ENCODE peak calls at places on chromosomes 2 and 18, in four cellular contexts. E is dorsolateral prefrontal cortex, T is neural progenitor cell, K is prostate gland. L is an unnamed sample.

GRCh38 chr2:170456914-170457313 is 258.2 kb upstream of the SP5 start:
- DNase-seq in E (no peak), T (no peak), K (no peak), L (no peak)

GRCh38 chr18:55858661-55859111 is 270.7 kb upstream of the TCF4 start:
- DNase-seq in E (no peak), T (no peak), K (no peak), L (no peak)

GRCh38 chr2:82992948-82993347 is 1466.1 kb downstream of the SUCLG1 start:
- DNase-seq in E (no peak), T (no peak), K (no peak), L (no peak)

GRCh38 chr2:50769416-50769815 is 262.5 kb downstream of the NRXN1 start:
- DNase-seq in E (peak; percentile 41), T (peak; percentile 31), K (no peak), L (no peak)

GRCh38 chr2:104444840-104445239 is 409.1 kb upstream of the POU3F3 start:
- DNase-seq in E (no peak), T (no peak), K (no peak), L (no peak)

GRCh38 chr2:179285060-179285459 is 20.4 kb upstream of the SESTD1 start:
- DNase-seq in E (no peak), T (no peak), K (no peak), L (no peak)

GRCh38 chr2:119440873-119441272 is 9.2 kb downstream of the TMEM37 start:
- DNase-seq in E (no peak), T (no peak), K (no peak), L (no peak)

GRCh38 chr2:223797811-223798721 is 39.3 kb downstream of the AP1S3 start:
- DNase-seq in E (no peak), T (peak; percentile 39), K (no peak), L (no peak)

GRCh38 chr2:234973008-234973407 is 21.2 kb downstream of the SH3BP4 start:
- DNase-seq in E (no peak), T (no peak), K (no peak), L (no peak)

GRCh38 chr2:174180837-174181236 is 67.5 kb downstream of the OLA1 start:
- DNase-seq in E (no peak), T (no peak), K (no peak), L (no peak)

GRCh38 chr2:174183076-174183475 is 65.3 kb downstream of the OLA1 start:
- DNase-seq in E (no peak), T (no peak), K (no peak), L (no peak)

GRCh38 chr2:174181368-174181767 is 67.0 kb downstream of the OLA1 start:
- DNase-seq in E (no peak), T (no peak), K (no peak), L (no peak)

GRCh38 chr2:174176898-174177297 is 71.4 kb downstream of the OLA1 start:
- DNase-seq in E (no peak), T (no peak), K (no peak), L (no peak)

GRCh38 chr2:174180165-174180724 is 68.1 kb downstream of the OLA1 start:
- DNase-seq in E (no peak), T (peak; percentile 31), K (no peak), L (no peak)
- TF ChIP-seq CTCF in E (no peak), T (peak; percentile 33), K (no peak), L (peak; percentile 21)

GRCh38 chr18:57771183-57771582 is 31.9 kb downstream of the ATP8B1 start:
- DNase-seq in E (no peak), T (no peak), K (peak; percentile 56), L (no peak)
- TF ChIP-seq CTCF in E (no peak), T (no peak), K (no peak), L (no peak)

GRCh38 chr2:239136762-239137161 is 264.1 kb downstream of the HDAC4 start:
- DNase-seq in E (no peak), T (no peak), K (no peak), L (no peak)
- TF ChIP-seq CTCF in E (no peak), T (no peak), K (no peak), L (no peak)

DNA sequence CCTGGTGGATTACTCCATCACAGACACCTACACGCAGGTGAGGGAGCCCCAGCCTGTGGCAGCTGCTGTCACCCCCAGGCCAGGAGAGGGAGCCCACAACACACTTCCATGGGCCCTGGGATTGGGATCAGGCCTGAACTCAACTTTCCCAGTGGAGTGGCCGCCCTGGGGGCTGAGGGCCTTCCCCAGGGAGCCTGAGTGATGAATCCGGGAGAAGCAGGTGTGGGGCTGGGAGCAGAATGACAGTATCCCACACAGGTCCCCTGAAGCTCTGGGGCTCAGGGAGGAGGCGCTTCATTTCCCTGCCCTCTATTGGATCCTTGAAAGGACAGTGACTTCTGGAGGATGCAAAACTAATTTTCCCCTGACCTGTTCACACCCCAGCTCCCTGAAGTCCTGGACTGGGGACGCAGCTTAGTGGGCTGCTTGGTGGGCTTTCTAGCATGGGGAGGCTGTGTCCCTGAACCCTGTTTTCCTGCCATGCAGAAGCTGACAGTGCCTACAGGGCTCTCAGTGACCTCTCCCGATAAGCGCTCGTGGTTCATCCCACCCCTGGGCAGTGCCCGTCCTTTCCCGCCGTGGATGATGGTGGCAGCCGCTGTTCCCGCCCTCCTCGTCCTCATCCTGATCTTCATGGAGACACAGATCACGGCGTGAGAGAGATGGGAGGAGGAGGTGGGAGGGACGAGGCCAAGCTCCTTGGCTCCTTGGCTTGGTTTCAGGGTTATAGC is 11.0 kb downstream of the SLC4A3 start:
- DNase-seq in E (no peak), T (peak; percentile 32), K (no peak), L (no peak)
- TF ChIP-seq CTCF in E (no peak), T (peak; percentile 38), K (no peak), L (no peak)

GRCh38 chr2:212893216-212893615 is 258.2 kb downstream of the IKZF2 start:
- DNase-seq in E (no peak), T (peak; percentile 78), K (no peak), L (no peak)
- TF ChIP-seq CTCF in E (no peak), T (no peak), K (no peak), L (no peak)

DNA sequence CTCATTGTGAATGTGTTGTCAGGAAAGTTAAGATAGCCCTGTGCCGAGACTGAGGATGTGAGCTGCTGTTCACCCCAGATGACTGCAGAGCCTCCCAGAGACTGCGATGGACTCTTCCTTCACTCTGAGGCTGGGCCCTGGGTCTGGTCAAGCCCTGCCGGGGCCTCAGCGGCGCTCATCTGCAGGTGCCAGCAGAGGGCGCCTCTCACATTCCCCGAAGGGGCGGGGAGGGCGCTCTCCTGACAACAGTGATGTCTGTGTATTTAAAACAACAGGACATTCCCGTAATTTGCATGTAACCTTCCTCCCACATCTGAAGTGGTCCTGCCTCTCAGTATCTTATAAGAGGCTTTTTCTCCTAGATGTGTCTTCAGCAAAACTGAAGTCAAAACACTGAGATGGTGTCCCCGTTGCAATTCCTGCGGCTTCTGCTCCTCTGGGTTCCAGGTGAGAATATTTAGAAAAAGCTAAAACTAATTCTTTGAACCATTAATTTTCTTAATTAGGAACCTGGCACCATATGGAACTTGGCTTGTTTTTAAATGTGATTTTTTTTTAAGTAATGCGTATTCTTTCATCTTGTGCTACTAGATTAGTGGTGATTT is 1377.9 kb downstream of the RPIA start:
- DNase-seq in E (no peak), T (no peak), K (no peak), L (no peak)
- TF ChIP-seq CTCF in E (no peak), T (no peak), K (no peak), L (no peak)

DNA sequence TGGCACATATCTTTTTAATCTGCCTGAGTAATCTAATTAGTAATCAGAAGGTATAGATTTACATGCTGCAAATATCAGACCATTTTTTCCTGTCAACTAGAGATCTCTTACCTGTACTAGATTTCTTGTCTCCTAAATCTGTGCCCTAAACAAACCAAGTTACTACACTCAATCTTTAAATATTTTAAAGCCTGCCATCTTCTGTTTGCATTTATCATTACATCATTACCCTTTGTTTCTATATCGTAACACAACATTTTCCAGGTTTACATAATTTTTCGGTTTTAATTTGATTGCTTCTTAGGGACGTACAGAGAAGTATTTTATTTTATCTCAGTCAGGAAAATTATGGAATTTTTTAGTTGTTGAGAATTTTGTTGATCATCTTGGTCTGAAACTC is 25.7 kb downstream of the PSMA8 start:
- DNase-seq in E (no peak), T (no peak), K (no peak), L (no peak)
- TF ChIP-seq CTCF in E (peak; percentile 29), T (peak; percentile 37), K (no peak), L (peak; percentile 46)

DNA sequence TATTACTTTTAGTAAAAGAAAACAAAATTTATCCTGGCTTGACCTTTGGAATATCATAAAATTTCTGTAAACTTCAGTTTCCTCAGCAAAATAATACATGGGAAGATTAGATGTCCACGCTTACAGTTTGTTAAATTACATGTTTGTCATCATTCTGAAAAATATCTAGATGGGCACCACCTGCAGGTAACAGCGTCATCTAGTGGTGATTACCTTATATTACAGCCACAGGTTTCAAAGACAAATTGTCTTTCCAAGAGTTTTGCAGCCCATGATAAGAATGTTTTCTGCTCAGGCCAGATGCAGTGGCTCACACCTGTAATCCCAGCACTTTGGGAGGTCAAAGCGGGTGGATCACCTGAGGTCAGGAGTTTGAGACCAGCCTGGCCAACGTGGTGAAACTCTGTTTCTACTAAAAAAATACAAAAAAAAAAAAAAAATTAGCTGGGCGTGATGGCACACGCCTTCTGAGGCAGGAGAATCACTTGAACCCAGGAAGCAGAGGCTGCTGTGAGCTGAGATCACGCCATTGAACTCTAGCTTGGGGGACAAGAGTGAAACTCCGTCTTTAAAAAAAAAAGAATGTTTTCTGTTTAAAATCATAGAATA is 96.3 kb upstream of the RASGRP3 start:
- DNase-seq in E (no peak), T (peak; percentile 10), K (no peak), L (no peak)
- TF ChIP-seq CTCF in E (peak; percentile 38), T (peak; percentile 85), K (no peak), L (peak; percentile 58)

GRCh38 chr18:24799720-24800119 is 339.3 kb downstream of the HRH4 start:
- DNase-seq in E (no peak), T (no peak), K (peak; percentile 39), L (no peak)

GRCh38 chr18:24801011-24801410 is 340.6 kb downstream of the HRH4 start:
- DNase-seq in E (no peak), T (no peak), K (no peak), L (no peak)

GRCh38 chr18:24802439-24802838 is 342.0 kb downstream of the HRH4 start:
- DNase-seq in E (no peak), T (no peak), K (no peak), L (no peak)

GRCh38 chr18:24797987-24798386 is 337.6 kb downstream of the HRH4 start:
- DNase-seq in E (no peak), T (no peak), K (no peak), L (no peak)

GRCh38 chr18:24799176-24799575 is 338.7 kb downstream of the HRH4 start:
- DNase-seq in E (no peak), T (peak; percentile 37), K (no peak), L (no peak)
- TF ChIP-seq CTCF in E (no peak), T (peak; percentile 46), K (no peak), L (peak; percentile 16)

L was measured in osteocyte.